ENCODE peak calls at places on chromosome 2, in eight cellular contexts. One of them, this sample, is unnamed.
A peak's percentile ranks its signal among the peaks of the same experiment; 100 is the strongest.

GRCh38 chr2:70708376-70709199 is 59.4 kb downstream of the ADD2 start:
- DNase-seq in cardiac muscle cell: no peak
- DNase-seq in K562: no peak
- DNase-seq in tibial nerve: no peak
- DNase-seq in CD8-positive, alpha-beta memory T cell: no peak
- DNase-seq in HAP-1: no peak
- DNase-seq in prostate gland: no peak
- DNase-seq in tibial artery: no peak
- DNase-seq in this sample: no peak

GRCh38 chr2:227335713-227336112 is 10.7 kb downstream of the MFF start:
- DNase-seq in cardiac muscle cell: no peak
- DNase-seq in K562: no peak
- DNase-seq in tibial nerve: no peak
- DNase-seq in CD8-positive, alpha-beta memory T cell: no peak
- DNase-seq in HAP-1: no peak
- DNase-seq in prostate gland: no peak
- DNase-seq in tibial artery: no peak
- DNase-seq in this sample: no peak

GRCh38 chr2:85468704-85469349 is 50.3 kb downstream of the SH2D6 start:
- DNase-seq in cardiac muscle cell: peak; percentile 42
- DNase-seq in K562: peak; percentile 72
- DNase-seq in tibial nerve: no peak
- DNase-seq in CD8-positive, alpha-beta memory T cell: no peak
- DNase-seq in HAP-1: peak; percentile 41
- DNase-seq in prostate gland: peak; percentile 43
- DNase-seq in tibial artery: peak; percentile 58
- DNase-seq in this sample: no peak

GRCh38 chr2:199316851-199317250 is 140.9 kb downstream of the SATB2 start:
- DNase-seq in cardiac muscle cell: no peak
- DNase-seq in K562: no peak
- DNase-seq in tibial nerve: no peak
- DNase-seq in CD8-positive, alpha-beta memory T cell: no peak
- DNase-seq in HAP-1: no peak
- DNase-seq in prostate gland: no peak
- DNase-seq in tibial artery: no peak
- DNase-seq in this sample: no peak

GRCh38 chr2:10407841-10408648 is 40.1 kb downstream of the ODC1 start:
- DNase-seq in cardiac muscle cell: no peak
- DNase-seq in K562: peak; percentile 87
- DNase-seq in tibial nerve: peak; percentile 32
- DNase-seq in CD8-positive, alpha-beta memory T cell: peak; percentile 67
- DNase-seq in HAP-1: no peak
- DNase-seq in prostate gland: peak; percentile 70
- DNase-seq in tibial artery: peak; percentile 85
- DNase-seq in this sample: peak; percentile 97

GRCh38 chr2:109689973-109690372 is 75.8 kb downstream of the SOWAHC start:
- DNase-seq in cardiac muscle cell: no peak
- DNase-seq in K562: no peak
- DNase-seq in tibial nerve: no peak
- DNase-seq in CD8-positive, alpha-beta memory T cell: no peak
- DNase-seq in HAP-1: no peak
- DNase-seq in prostate gland: no peak
- DNase-seq in tibial artery: no peak
- DNase-seq in this sample: no peak

GRCh38 chr2:59025157-59025757 is 784.1 kb upstream of the FANCL start:
- DNase-seq in cardiac muscle cell: peak; percentile 74
- DNase-seq in K562: peak; percentile 34
- DNase-seq in tibial nerve: no peak
- DNase-seq in CD8-positive, alpha-beta memory T cell: no peak
- DNase-seq in HAP-1: peak; percentile 9
- DNase-seq in prostate gland: no peak
- DNase-seq in tibial artery: no peak
- DNase-seq in this sample: peak; percentile 35

GRCh38 chr2:236642584-236643291 is 73.1 kb downstream of the ACKR3 start:
- DNase-seq in cardiac muscle cell: no peak
- DNase-seq in K562: no peak
- DNase-seq in tibial nerve: peak; percentile 91
- DNase-seq in CD8-positive, alpha-beta memory T cell: peak; percentile 3
- DNase-seq in HAP-1: no peak
- DNase-seq in prostate gland: no peak
- DNase-seq in tibial artery: peak; percentile 99
- DNase-seq in this sample: peak; percentile 26

GRCh38 chr2:1940660-1941059 is 196.3 kb upstream of the PXDN start:
- DNase-seq in cardiac muscle cell: peak; percentile 92
- DNase-seq in K562: no peak
- DNase-seq in tibial nerve: no peak
- DNase-seq in CD8-positive, alpha-beta memory T cell: no peak
- DNase-seq in HAP-1: no peak
- DNase-seq in prostate gland: no peak
- DNase-seq in tibial artery: no peak
- DNase-seq in this sample: peak; percentile 2

GRCh38 chr2:3666613-3666975 is 8.6 kb downstream of the ALLC start:
- DNase-seq in cardiac muscle cell: no peak
- DNase-seq in K562: no peak
- DNase-seq in tibial nerve: no peak
- DNase-seq in CD8-positive, alpha-beta memory T cell: no peak
- DNase-seq in HAP-1: no peak
- DNase-seq in prostate gland: no peak
- DNase-seq in tibial artery: peak; percentile 38
- DNase-seq in this sample: no peak

GRCh38 chr2:73759904-73760303 is 20.0 kb downstream of the DUSP11 start:
- DNase-seq in cardiac muscle cell: no peak
- DNase-seq in K562: no peak
- DNase-seq in tibial nerve: no peak
- DNase-seq in CD8-positive, alpha-beta memory T cell: no peak
- DNase-seq in HAP-1: no peak
- DNase-seq in prostate gland: no peak
- DNase-seq in tibial artery: no peak
- DNase-seq in this sample: no peak

GRCh38 chr2:185633621-185634020 is 105.0 kb upstream of the FSIP2 start:
- DNase-seq in cardiac muscle cell: no peak
- DNase-seq in K562: no peak
- DNase-seq in tibial nerve: no peak
- DNase-seq in CD8-positive, alpha-beta memory T cell: no peak
- DNase-seq in HAP-1: peak; percentile 90
- DNase-seq in prostate gland: no peak
- DNase-seq in tibial artery: no peak
- DNase-seq in this sample: no peak

GRCh38 chr2:234715671-234716250 is 218.9 kb upstream of the ARL4C start:
- DNase-seq in cardiac muscle cell: no peak
- DNase-seq in K562: no peak
- DNase-seq in tibial nerve: no peak
- DNase-seq in CD8-positive, alpha-beta memory T cell: no peak
- DNase-seq in HAP-1: no peak
- DNase-seq in prostate gland: no peak
- DNase-seq in tibial artery: no peak
- DNase-seq in this sample: no peak

GRCh38 chr2:23404426-23404825 is 19.4 kb downstream of the KLHL29 start:
- DNase-seq in cardiac muscle cell: peak; percentile 57
- DNase-seq in K562: no peak
- DNase-seq in tibial nerve: no peak
- DNase-seq in CD8-positive, alpha-beta memory T cell: no peak
- DNase-seq in HAP-1: peak; percentile 62
- DNase-seq in prostate gland: peak; percentile 59
- DNase-seq in tibial artery: no peak
- DNase-seq in this sample: no peak

GRCh38 chr2:21607568-21607967 is 483.8 kb downstream of the TDRD15 start:
- DNase-seq in cardiac muscle cell: no peak
- DNase-seq in K562: no peak
- DNase-seq in tibial nerve: no peak
- DNase-seq in CD8-positive, alpha-beta memory T cell: no peak
- DNase-seq in HAP-1: no peak
- DNase-seq in prostate gland: no peak
- DNase-seq in tibial artery: no peak
- DNase-seq in this sample: no peak

GRCh38 chr2:15931514-15931870 is 8.9 kb upstream of the MYCN start:
- DNase-seq in cardiac muscle cell: no peak
- DNase-seq in K562: no peak
- DNase-seq in tibial nerve: no peak
- DNase-seq in CD8-positive, alpha-beta memory T cell: no peak
- DNase-seq in HAP-1: no peak
- DNase-seq in prostate gland: no peak
- DNase-seq in tibial artery: no peak
- DNase-seq in this sample: no peak

GRCh38 chr2:33426666-33427231 is 49.7 kb upstream of the RASGRP3 start:
- DNase-seq in cardiac muscle cell: peak; percentile 86
- DNase-seq in K562: peak; percentile 13
- DNase-seq in tibial nerve: no peak
- DNase-seq in CD8-positive, alpha-beta memory T cell: no peak
- DNase-seq in HAP-1: no peak
- DNase-seq in prostate gland: no peak
- DNase-seq in tibial artery: no peak
- DNase-seq in this sample: no peak

GRCh38 chr2:236863729-236864126 is 222.0 kb upstream of the COPS8 start:
- DNase-seq in cardiac muscle cell: no peak
- DNase-seq in K562: no peak
- DNase-seq in tibial nerve: no peak
- DNase-seq in CD8-positive, alpha-beta memory T cell: no peak
- DNase-seq in HAP-1: no peak
- DNase-seq in prostate gland: no peak
- DNase-seq in tibial artery: peak; percentile 41
- DNase-seq in this sample: peak; percentile 9

GRCh38 chr2:190443778-190444481 is 35.8 kb downstream of the MFSD6 start:
- DNase-seq in cardiac muscle cell: no peak
- DNase-seq in K562: no peak
- DNase-seq in tibial nerve: no peak
- DNase-seq in CD8-positive, alpha-beta memory T cell: no peak
- DNase-seq in HAP-1: no peak
- DNase-seq in prostate gland: peak; percentile 26
- DNase-seq in tibial artery: no peak
- DNase-seq in this sample: peak; percentile 33

GRCh38 chr2:56077352-56077915 is 106.4 kb upstream of the CCDC85A start:
- DNase-seq in cardiac muscle cell: peak; percentile 52
- DNase-seq in K562: no peak
- DNase-seq in tibial nerve: no peak
- DNase-seq in CD8-positive, alpha-beta memory T cell: no peak
- DNase-seq in HAP-1: no peak
- DNase-seq in prostate gland: no peak
- DNase-seq in tibial artery: no peak
- DNase-seq in this sample: no peak

GRCh38 chr2:70974592-70974991 is 3.8 kb upstream of the ANKRD53 start:
- DNase-seq in cardiac muscle cell: no peak
- DNase-seq in K562: peak; percentile 8
- DNase-seq in tibial nerve: no peak
- DNase-seq in CD8-positive, alpha-beta memory T cell: no peak
- DNase-seq in HAP-1: no peak
- DNase-seq in prostate gland: no peak
- DNase-seq in tibial artery: peak; percentile 43
- DNase-seq in this sample: no peak

GRCh38 chr2:210541280-210541902 is 15.0 kb upstream of the CPS1 start:
- DNase-seq in cardiac muscle cell: no peak
- DNase-seq in K562: no peak
- DNase-seq in tibial nerve: no peak
- DNase-seq in CD8-positive, alpha-beta memory T cell: no peak
- DNase-seq in HAP-1: no peak
- DNase-seq in prostate gland: no peak
- DNase-seq in tibial artery: no peak
- DNase-seq in this sample: no peak

GRCh38 chr2:99425022-99425421 is 64.8 kb downstream of the REV1 start:
- DNase-seq in cardiac muscle cell: no peak
- DNase-seq in K562: no peak
- DNase-seq in tibial nerve: no peak
- DNase-seq in CD8-positive, alpha-beta memory T cell: no peak
- DNase-seq in HAP-1: no peak
- DNase-seq in prostate gland: no peak
- DNase-seq in tibial artery: no peak
- DNase-seq in this sample: peak; percentile 41
- H3K36me3 ChIP-seq in cardiac muscle cell: peaks cover 46% of the 10 kb centered on the region
- H3K36me3 ChIP-seq in K562: peaks cover 85% of the 10 kb centered on the region
- H3K36me3 ChIP-seq in tibial nerve: peaks cover 85% of the 10 kb centered on the region
- H3K36me3 ChIP-seq in CD8-positive, alpha-beta memory T cell: peaks cover 20% of the 10 kb centered on the region
- H3K36me3 ChIP-seq in HAP-1: peaks cover 66% of the 10 kb centered on the region
- H3K36me3 ChIP-seq in prostate gland: no peaks in the 10 kb centered on the region
- H3K36me3 ChIP-seq in tibial artery: peaks cover 58% of the 10 kb centered on the region
- H3K36me3 ChIP-seq in this sample: peaks cover 65% of the 10 kb centered on the region

GRCh38 chr2:107334311-107334710 is 448.3 kb upstream of the ST6GAL2 start:
- DNase-seq in cardiac muscle cell: no peak
- DNase-seq in K562: no peak
- DNase-seq in tibial nerve: no peak
- DNase-seq in CD8-positive, alpha-beta memory T cell: no peak
- DNase-seq in HAP-1: no peak
- DNase-seq in prostate gland: no peak
- DNase-seq in tibial artery: no peak
- DNase-seq in this sample: no peak
- H3K36me3 ChIP-seq in cardiac muscle cell: no peaks in the 10 kb centered on the region
- H3K36me3 ChIP-seq in K562: no peaks in the 10 kb centered on the region
- H3K36me3 ChIP-seq in tibial nerve: no peaks in the 10 kb centered on the region
- H3K36me3 ChIP-seq in CD8-positive, alpha-beta memory T cell: no peaks in the 10 kb centered on the region
- H3K36me3 ChIP-seq in HAP-1: no peaks in the 10 kb centered on the region
- H3K36me3 ChIP-seq in prostate gland: no peaks in the 10 kb centered on the region
- H3K36me3 ChIP-seq in tibial artery: no peaks in the 10 kb centered on the region
- H3K36me3 ChIP-seq in this sample: no peaks in the 10 kb centered on the region

DNA sequence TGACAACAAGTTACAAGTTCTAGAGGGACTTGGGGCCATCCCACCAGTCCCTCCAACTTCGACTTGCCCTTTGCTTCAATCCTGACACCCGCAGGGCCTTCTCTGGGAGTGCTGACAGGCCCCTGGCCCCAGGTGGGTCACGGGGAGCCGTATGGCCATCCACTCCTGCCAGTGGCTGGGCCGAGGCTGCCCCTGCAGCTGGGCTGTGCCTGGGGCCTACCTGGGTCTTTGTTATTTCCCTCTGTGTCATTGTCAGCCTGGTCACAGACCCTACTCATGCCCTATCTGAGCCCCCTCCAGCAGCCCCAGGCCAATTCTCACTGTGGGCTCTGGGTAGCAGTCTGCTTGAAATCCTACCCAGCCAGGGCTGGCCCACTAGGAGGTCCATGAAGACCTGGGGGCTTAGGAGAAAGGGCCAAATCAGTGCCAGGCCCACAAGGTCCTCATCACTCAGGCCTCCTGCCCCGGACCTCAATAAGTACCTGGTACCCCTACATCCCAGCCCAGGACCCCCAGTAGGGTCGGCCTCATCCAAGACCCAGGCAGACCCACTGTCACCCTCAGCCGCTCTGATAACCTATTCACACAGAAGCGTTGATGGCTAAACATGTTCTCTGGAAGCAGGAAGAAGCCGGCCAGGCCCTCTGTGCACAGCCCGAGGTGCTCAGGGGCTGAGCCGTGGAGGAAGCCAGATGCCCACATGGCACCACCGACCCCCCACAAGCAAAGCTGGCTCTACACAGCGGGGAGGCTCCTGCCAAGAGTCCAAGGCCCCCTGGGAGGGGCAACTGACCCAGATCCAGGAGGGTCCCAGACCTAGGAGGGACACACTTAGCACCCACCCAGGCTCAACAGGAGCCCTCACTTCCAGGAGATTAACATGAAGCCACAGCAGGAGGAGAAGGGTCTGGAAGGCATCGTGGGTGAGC is 57.7 kb downstream of the BIN1 start:
- DNase-seq in cardiac muscle cell: no peak
- DNase-seq in K562: no peak
- DNase-seq in tibial nerve: no peak
- DNase-seq in CD8-positive, alpha-beta memory T cell: peak; percentile 46
- DNase-seq in HAP-1: no peak
- DNase-seq in prostate gland: no peak
- DNase-seq in tibial artery: no peak
- DNase-seq in this sample: no peak
- H3K36me3 ChIP-seq in cardiac muscle cell: no peaks in the 10 kb centered on the region
- H3K36me3 ChIP-seq in K562: no peaks in the 10 kb centered on the region
- H3K36me3 ChIP-seq in tibial nerve: peaks cover 69% of the 10 kb centered on the region
- H3K36me3 ChIP-seq in CD8-positive, alpha-beta memory T cell: no peaks in the 10 kb centered on the region
- H3K36me3 ChIP-seq in HAP-1: no peaks in the 10 kb centered on the region
- H3K36me3 ChIP-seq in prostate gland: no peaks in the 10 kb centered on the region
- H3K36me3 ChIP-seq in tibial artery: peaks cover 12% of the 10 kb centered on the region
- H3K36me3 ChIP-seq in this sample: peaks cover 19% of the 10 kb centered on the region

GRCh38 chr2:17717666-17718065 is 35.9 kb downstream of the SMC6 start:
- DNase-seq in cardiac muscle cell: no peak
- DNase-seq in K562: peak; percentile 19
- DNase-seq in tibial nerve: no peak
- DNase-seq in CD8-positive, alpha-beta memory T cell: no peak
- DNase-seq in HAP-1: no peak
- DNase-seq in prostate gland: no peak
- DNase-seq in tibial artery: no peak
- DNase-seq in this sample: no peak
- H3K36me3 ChIP-seq in cardiac muscle cell: peaks cover 61% of the 10 kb centered on the region
- H3K36me3 ChIP-seq in K562: peaks cover 92% of the 10 kb centered on the region
- H3K36me3 ChIP-seq in tibial nerve: peaks cover 78% of the 10 kb centered on the region
- H3K36me3 ChIP-seq in CD8-positive, alpha-beta memory T cell: peaks cover 20% of the 10 kb centered on the region
- H3K36me3 ChIP-seq in HAP-1: peaks cover 53% of the 10 kb centered on the region
- H3K36me3 ChIP-seq in prostate gland: no peaks in the 10 kb centered on the region
- H3K36me3 ChIP-seq in tibial artery: peaks cover 47% of the 10 kb centered on the region
- H3K36me3 ChIP-seq in this sample: peaks cover 41% of the 10 kb centered on the region